ENCODE peak calls at places on chromosomes 16 and 17, in ten cellular contexts. One of them, this sample, is unnamed.

GRCh38 chr17:29158515-29159275 is 21.5 kb downstream of the MYO18A start:
- DNase-seq in CD8-positive, alpha-beta T cell: no peak
- DNase-seq in NCI-H774: no peak
- DNase-seq in HEK293T: no peak
- DNase-seq in A549: no peak
- DNase-seq in islet precursor cell: no peak
- DNase-seq in SK-N-SH: no peak
- DNase-seq in RCC 7860: no peak
- DNase-seq in iPS DF 6.9: no peak
- DNase-seq in cardiac septum: no peak
- DNase-seq in this sample: no peak

GRCh38 chr16:78915916-78916315 is 684.6 kb downstream of the MAF start:
- DNase-seq in CD8-positive, alpha-beta T cell: no peak
- DNase-seq in NCI-H774: no peak
- DNase-seq in HEK293T: no peak
- DNase-seq in A549: no peak
- DNase-seq in islet precursor cell: no peak
- DNase-seq in SK-N-SH: no peak
- DNase-seq in RCC 7860: no peak
- DNase-seq in iPS DF 6.9: no peak
- DNase-seq in cardiac septum: no peak
- DNase-seq in this sample: no peak

GRCh38 chr16:73713817-73714495 is 582.7 kb upstream of the PSMD7 start:
- DNase-seq in CD8-positive, alpha-beta T cell: no peak
- DNase-seq in NCI-H774: no peak
- DNase-seq in HEK293T: peak
- DNase-seq in A549: peak
- DNase-seq in islet precursor cell: no peak
- DNase-seq in SK-N-SH: peak
- DNase-seq in RCC 7860: no peak
- DNase-seq in iPS DF 6.9: no peak
- DNase-seq in cardiac septum: no peak
- DNase-seq in this sample: no peak

GRCh38 chr17:40362696-40363479 is 1.6 kb downstream of the GJD3 start:
- DNase-seq in CD8-positive, alpha-beta T cell: peak
- DNase-seq in NCI-H774: no peak
- DNase-seq in HEK293T: peak
- DNase-seq in A549: peak
- DNase-seq in islet precursor cell: peak
- DNase-seq in SK-N-SH: peak
- DNase-seq in RCC 7860: peak
- DNase-seq in iPS DF 6.9: no peak
- DNase-seq in cardiac septum: peak
- DNase-seq in this sample: peak

GRCh38 chr17:37744961-37745800 is at the start of gene HNF1B:
- DNase-seq in CD8-positive, alpha-beta T cell: no peak
- DNase-seq in NCI-H774: no peak
- DNase-seq in HEK293T: no peak
- DNase-seq in A549: peak
- DNase-seq in islet precursor cell: no peak
- DNase-seq in SK-N-SH: no peak
- DNase-seq in RCC 7860: peak
- DNase-seq in iPS DF 6.9: no peak
- DNase-seq in cardiac septum: no peak
- DNase-seq in this sample: peak

GRCh38 chr16:31093132-31093703 is 1.4 kb downstream of the VKORC1 start:
- DNase-seq in CD8-positive, alpha-beta T cell: no peak
- DNase-seq in NCI-H774: no peak
- DNase-seq in HEK293T: peak
- DNase-seq in A549: peak
- DNase-seq in islet precursor cell: peak
- DNase-seq in SK-N-SH: peak
- DNase-seq in RCC 7860: peak
- DNase-seq in iPS DF 6.9: no peak
- DNase-seq in cardiac septum: no peak
- DNase-seq in this sample: peak

GRCh38 chr16:78705694-78706093 is 606.2 kb downstream of the WWOX start:
- DNase-seq in CD8-positive, alpha-beta T cell: no peak
- DNase-seq in NCI-H774: no peak
- DNase-seq in HEK293T: no peak
- DNase-seq in A549: peak
- DNase-seq in islet precursor cell: no peak
- DNase-seq in SK-N-SH: peak
- DNase-seq in RCC 7860: peak
- DNase-seq in iPS DF 6.9: no peak
- DNase-seq in cardiac septum: no peak
- DNase-seq in this sample: peak

GRCh38 chr16:1545044-1545736 is 11.7 kb downstream of the TMEM204 start:
- DNase-seq in CD8-positive, alpha-beta T cell: no peak
- DNase-seq in NCI-H774: no peak
- DNase-seq in HEK293T: no peak
- DNase-seq in A549: no peak
- DNase-seq in islet precursor cell: no peak
- DNase-seq in SK-N-SH: no peak
- DNase-seq in RCC 7860: no peak
- DNase-seq in iPS DF 6.9: no peak
- DNase-seq in cardiac septum: peak
- DNase-seq in this sample: no peak

GRCh38 chr16:53129281-53130192 is 74.7 kb downstream of the CHD9 start:
- DNase-seq in CD8-positive, alpha-beta T cell: no peak
- DNase-seq in NCI-H774: peak
- DNase-seq in HEK293T: peak
- DNase-seq in A549: no peak
- DNase-seq in islet precursor cell: no peak
- DNase-seq in SK-N-SH: peak
- DNase-seq in RCC 7860: no peak
- DNase-seq in iPS DF 6.9: no peak
- DNase-seq in cardiac septum: no peak
- DNase-seq in this sample: peak

GRCh38 chr16:67781548-67781921 is 24.8 kb downstream of the RANBP10 start:
- DNase-seq in CD8-positive, alpha-beta T cell: no peak
- DNase-seq in NCI-H774: no peak
- DNase-seq in HEK293T: no peak
- DNase-seq in A549: no peak
- DNase-seq in islet precursor cell: peak
- DNase-seq in SK-N-SH: no peak
- DNase-seq in RCC 7860: no peak
- DNase-seq in iPS DF 6.9: no peak
- DNase-seq in cardiac septum: no peak
- DNase-seq in this sample: no peak

GRCh38 chr16:79437764-79438728 is 162.5 kb downstream of the MAF start:
- DNase-seq in CD8-positive, alpha-beta T cell: no peak
- DNase-seq in NCI-H774: no peak
- DNase-seq in HEK293T: no peak
- DNase-seq in A549: no peak
- DNase-seq in islet precursor cell: peak
- DNase-seq in SK-N-SH: peak
- DNase-seq in RCC 7860: peak
- DNase-seq in iPS DF 6.9: no peak
- DNase-seq in cardiac septum: no peak
- DNase-seq in this sample: no peak

GRCh38 chr16:4264546-4264945 is 8.3 kb downstream of the TFAP4 start:
- DNase-seq in CD8-positive, alpha-beta T cell: no peak
- DNase-seq in NCI-H774: no peak
- DNase-seq in HEK293T: no peak
- DNase-seq in A549: no peak
- DNase-seq in islet precursor cell: no peak
- DNase-seq in SK-N-SH: peak
- DNase-seq in RCC 7860: no peak
- DNase-seq in iPS DF 6.9: no peak
- DNase-seq in cardiac septum: no peak
- DNase-seq in this sample: no peak

GRCh38 chr17:61399131-61400057 is at the start of gene TBX2:
- DNase-seq in CD8-positive, alpha-beta T cell: no peak
- DNase-seq in NCI-H774: no peak
- DNase-seq in HEK293T: peak
- DNase-seq in A549: peak
- DNase-seq in islet precursor cell: peak
- DNase-seq in SK-N-SH: peak
- DNase-seq in RCC 7860: peak
- DNase-seq in iPS DF 6.9: no peak
- DNase-seq in cardiac septum: no peak
- DNase-seq in this sample: peak

GRCh38 chr16:51399908-51400670 is 249.0 kb upstream of the SALL1 start:
- DNase-seq in CD8-positive, alpha-beta T cell: no peak
- DNase-seq in NCI-H774: no peak
- DNase-seq in HEK293T: no peak
- DNase-seq in A549: no peak
- DNase-seq in islet precursor cell: no peak
- DNase-seq in SK-N-SH: no peak
- DNase-seq in RCC 7860: no peak
- DNase-seq in iPS DF 6.9: no peak
- DNase-seq in cardiac septum: no peak
- DNase-seq in this sample: no peak

This sample was measured in NCI-H526.